ENCODE peak calls at places on chromosome 22, in nine cellular contexts. L is CD8-positive, alpha-beta T cell; B is lung; J is thoracic aorta; E is mammary epithelial cell; Y is adrenal gland; O is astrocyte; N is WERI-Rb-1; G is pancreas. W is an unnamed sample.

GRCh38 chr22:43275545-43275981 is 67.6 kb downstream of the SCUBE1 start:
- DNase-seq in B (no peak), E (peak), G (no peak), Y (no peak), O (no peak), N (no peak), L (no peak), J (no peak), W (no peak)

GRCh38 chr22:27918351-27919221 is 470 bp downstream of the PITPNB start:
- DNase-seq in O (peak), E (peak), N (peak), G (peak), J (peak), Y (peak), L (peak), B (peak), W (no peak)

GRCh38 chr22:42959472-42960145 is 55.3 kb downstream of the PACSIN2 start:
- DNase-seq in J (no peak), N (no peak), E (peak), O (peak), L (no peak), G (peak), Y (peak), B (peak), W (peak)

GRCh38 chr22:40179535-40179934 is 1.8 kb downstream of the TNRC6B start:
- DNase-seq in N (no peak), L (no peak), J (no peak), O (no peak), G (no peak), E (no peak), B (no peak), Y (no peak), W (no peak)

GRCh38 chr22:25236417-25236816 is 17.0 kb downstream of the CRYBB2 start:
- DNase-seq in G (no peak), Y (no peak), J (no peak), N (no peak), B (no peak), O (no peak), L (no peak), E (no peak), W (no peak)

GRCh38 chr22:40204331-40205116 is 26.8 kb downstream of the TNRC6B start:
- DNase-seq in L (no peak), N (peak), O (peak), E (no peak), G (no peak), J (no peak), B (no peak), Y (peak), W (no peak)

GRCh38 chr22:31944700-31945477 is 554 bp downstream of the YWHAH start:
- DNase-seq in L (no peak), J (no peak), O (no peak), N (peak), G (peak), Y (peak), E (no peak), B (peak), W (no peak)

GRCh38 chr22:25772288-25772687 is 30.3 kb downstream of the MYO18B start:
- DNase-seq in L (no peak), G (no peak), J (no peak), Y (no peak), O (no peak), B (no peak), E (no peak), N (no peak), W (no peak)

GRCh38 chr22:42168476-42168875 is 37.9 kb upstream of the CYP2D6 start:
- DNase-seq in G (no peak), O (no peak), Y (no peak), L (no peak), J (no peak), E (no peak), B (no peak), N (no peak), W (no peak)

GRCh38 chr22:32353840-32354239 is 3.8 kb upstream of the RFPL3 start:
- DNase-seq in Y (no peak), O (no peak), L (no peak), N (no peak), E (no peak), B (no peak), J (no peak), G (no peak), W (no peak)

GRCh38 chr22:40739723-40740122 is 60.4 kb downstream of the MCHR1 start:
- DNase-seq in Y (no peak), L (no peak), E (peak), N (no peak), G (no peak), J (no peak), O (no peak), B (no peak), W (no peak)

GRCh38 chr22:50628543-50629134 is 687 bp upstream of the ARSA start:
- DNase-seq in L (peak), B (no peak), J (no peak), N (no peak), O (no peak), Y (no peak), G (no peak), E (no peak), W (no peak)

GRCh38 chr22:20237480-20238440 is 30.4 kb downstream of the RTN4R start:
- DNase-seq in G (peak), E (peak), N (no peak), B (no peak), Y (no peak), L (peak), J (no peak), O (no peak), W (no peak)

GRCh38 chr22:35802885-35803284 is 85.2 kb downstream of the APOL5 start:
- DNase-seq in L (no peak), N (no peak), G (no peak), Y (no peak), O (no peak), J (no peak), E (no peak), B (no peak), W (no peak)

GRCh38 chr22:39546889-39547586 is 14.5 kb upstream of the RPS19BP1 start:
- DNase-seq in J (no peak), E (peak), B (no peak), N (no peak), Y (no peak), L (no peak), G (no peak), O (peak), W (no peak)

GRCh38 chr22:26547426-26547825 is 35.2 kb upstream of the TFIP11 start:
- DNase-seq in G (no peak), J (no peak), N (no peak), L (no peak), Y (no peak), O (no peak), E (peak), B (no peak), W (no peak)

GRCh38 chr22:48719978-48720661 is 1107.6 kb downstream of the BRD1 start:
- DNase-seq in G (no peak), Y (no peak), L (no peak), N (peak), J (no peak), O (no peak), E (no peak), B (no peak), W (no peak)

GRCh38 chr22:46390652-46391301 is 55.3 kb downstream of the TRMU start:
- DNase-seq in Y (peak), E (peak), G (peak), L (no peak), B (peak), J (no peak), O (peak), N (no peak), W (peak)

GRCh38 chr22:38317995-38318715 is 922 bp upstream of the CSNK1E start:
- DNase-seq in E (peak), J (peak), L (no peak), G (no peak), Y (peak), O (peak), N (peak), B (peak), W (peak)

GRCh38 chr22:47030881-47031627 is 268.6 kb downstream of the TBC1D22A start:
- DNase-seq in Y (no peak), O (no peak), N (no peak), G (peak), B (no peak), J (no peak), E (no peak), L (no peak), W (no peak)

GRCh38 chr22:26235792-26236191 is 66.5 kb downstream of the SEZ6L start:
- DNase-seq in N (no peak), B (no peak), Y (peak), E (no peak), J (no peak), G (no peak), O (no peak), L (no peak), W (no peak)

GRCh38 chr22:27554106-27554814 is 247.3 kb downstream of the MN1 start:
- DNase-seq in E (no peak), J (no peak), B (peak), L (no peak), O (peak), Y (peak), G (no peak), N (no peak), W (no peak)

GRCh38 chr22:42365337-42365865 is 66.8 kb downstream of the NFAM1 start:
- DNase-seq in Y (no peak), B (no peak), G (no peak), J (no peak), O (no peak), N (no peak), L (no peak), E (no peak), W (no peak)

GRCh38 chr22:29269230-29269604 is 1.1 kb downstream of the EWSR1 start:
- DNase-seq in G (no peak), Y (no peak), L (no peak), B (no peak), E (peak), J (no peak), O (no peak), N (no peak), W (no peak)

GRCh38 chr22:19109198-19110063 is 12.8 kb downstream of the DGCR2 start:
- DNase-seq in G (no peak), Y (peak), N (no peak), O (peak), L (peak), E (peak), J (no peak), B (peak), W (no peak)

GRCh38 chr22:26585104-26585790 is 4.7 kb downstream of the TPST2 start:
- DNase-seq in Y (peak), L (no peak), J (no peak), B (peak), G (peak), O (peak), N (no peak), E (peak), W (no peak)

GRCh38 chr22:21866821-21867527 is 471 bp downstream of the MAPK1 start:
- DNase-seq in J (no peak), B (no peak), E (no peak), L (no peak), G (no peak), N (no peak), O (no peak), Y (peak), W (no peak)

GRCh38 chr22:43277091-43277490 is 66.1 kb downstream of the SCUBE1 start:
- DNase-seq in O (no peak), N (no peak), L (no peak), J (no peak), E (no peak), B (no peak), G (no peak), Y (no peak), W (no peak)

GRCh38 chr22:48445113-48445827 is 1382.4 kb downstream of the BRD1 start:
- DNase-seq in G (no peak), L (no peak), Y (no peak), O (peak), N (no peak), J (no peak), E (no peak), B (no peak), W (no peak)

GRCh38 chr22:25969901-25970300 is 199.4 kb upstream of the SEZ6L start:
- DNase-seq in O (no peak), B (no peak), G (no peak), Y (no peak), N (no peak), L (no peak), E (no peak), J (no peak), W (no peak)

GRCh38 chr22:48745842-48746788 is 1081.6 kb downstream of the BRD1 start:
- DNase-seq in N (no peak), J (no peak), G (no peak), E (no peak), O (no peak), L (no peak), B (peak), Y (no peak), W (no peak)

GRCh38 chr22:45906946-45907345 is 70.0 kb downstream of the WNT7B start:
- DNase-seq in O (no peak), Y (no peak), N (no peak), B (no peak), J (no peak), L (no peak), G (no peak), E (no peak), W (no peak)

GRCh38 chr22:18042685-18043084 is 18.3 kb upstream of the MICAL3 start:
- DNase-seq in L (no peak), N (no peak), Y (no peak), G (no peak), E (no peak), O (no peak), B (no peak), J (no peak), W (no peak)

GRCh38 chr22:19988965-19989724 is 27.5 kb downstream of the ARVCF start:
- DNase-seq in L (peak), J (no peak), Y (no peak), E (no peak), G (peak), N (no peak), O (no peak), B (no peak), W (no peak)

GRCh38 chr22:27985323-27986275 is 66.5 kb upstream of the PITPNB start:
- DNase-seq in E (no peak), O (no peak), G (no peak), B (no peak), L (no peak), N (no peak), Y (no peak), J (no peak), W (no peak)

GRCh38 chr22:22507743-22508273 is 734 bp downstream of the ZNF280B start:
- DNase-seq in G (no peak), E (no peak), O (no peak), B (no peak), J (no peak), L (no peak), Y (no peak), N (no peak), W (no peak)

GRCh38 chr22:20509344-20510047 is 2.1 kb downstream of the MED15 start:
- DNase-seq in Y (peak), O (peak), G (no peak), N (no peak), E (peak), B (peak), L (peak), J (peak), W (peak)

GRCh38 chr22:42300286-42301071 is 30.0 kb upstream of the TCF20 start:
- DNase-seq in B (no peak), N (no peak), J (no peak), Y (no peak), O (no peak), E (peak), G (no peak), L (peak), W (no peak)

GRCh38 chr22:30767656-30768055 is 73.0 kb downstream of the OSBP2 start:
- DNase-seq in Y (no peak), L (no peak), E (no peak), N (no peak), B (no peak), O (no peak), G (no peak), J (no peak), W (no peak)
- H3K27ac ChIP-seq in Y (no peak), L (no peak), E (no peak), N (no peak), B (no peak), O (no peak), G (no peak), J (no peak), W (no peak)

DNA sequence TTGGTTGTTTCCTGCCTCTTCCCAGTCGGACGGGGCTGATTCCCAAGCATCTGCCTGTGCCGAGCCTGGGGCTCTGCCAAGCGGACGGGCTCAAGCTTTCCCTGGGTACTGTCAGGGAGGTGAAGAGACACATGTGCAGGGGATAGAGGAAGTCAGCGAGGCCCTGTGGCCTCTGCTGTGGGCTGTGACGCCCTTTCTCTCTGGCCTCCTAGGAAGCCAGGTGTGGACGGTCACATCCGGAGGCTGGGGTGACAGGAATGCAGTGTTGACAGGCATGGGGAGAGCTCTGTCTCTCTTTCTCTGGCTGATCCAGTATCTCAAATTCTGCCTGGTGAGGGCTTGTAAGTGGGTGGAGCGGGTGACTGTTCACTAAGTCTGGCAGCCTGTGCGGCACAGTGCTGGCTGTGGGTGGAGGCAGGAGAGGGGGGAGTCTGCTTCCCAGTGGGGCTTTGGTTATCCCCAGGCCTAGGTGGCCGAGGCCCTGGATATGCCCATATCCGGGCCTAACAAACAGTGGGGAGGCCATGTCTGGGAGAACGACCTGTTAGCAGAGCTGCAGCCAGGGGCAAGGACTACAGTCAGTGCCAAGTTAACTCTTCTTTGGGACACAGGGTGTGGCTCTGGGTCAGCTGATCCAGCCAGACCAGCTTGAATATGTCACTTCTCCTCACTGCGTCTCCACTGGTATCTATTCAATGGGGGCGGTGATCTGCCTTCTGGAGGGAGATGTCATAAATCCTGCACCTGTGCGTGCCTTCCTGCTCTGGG is 2.0 kb downstream of the KCTD17 start:
- DNase-seq in E (no peak), N (no peak), B (no peak), Y (no peak), J (no peak), G (no peak), L (no peak), O (no peak), W (no peak)
- H3K4me3 ChIP-seq in E (no peak), N (peak), B (no peak), Y (no peak), J (no peak), G (no peak), L (no peak), O (no peak), W (no peak)

GRCh38 chr22:44807915-44808690 is 55.7 kb downstream of the ARHGAP8 start:
- DNase-seq in O (no peak), E (no peak), G (no peak), N (peak), Y (no peak), J (no peak), L (no peak), B (no peak), W (no peak)
- TF ChIP-seq CTCF in O (no peak), E (peak), G (no peak), N (peak), Y (no peak), J (no peak), L (no peak), B (no peak), W (peak)

GRCh38 chr22:23894710-23895598 is 771 bp downstream of the MIF start:
- DNase-seq in B (peak), G (peak), L (peak), E (peak), J (peak), N (peak), Y (peak), O (peak), W (peak)
- H3K27ac ChIP-seq in B (peak), G (peak), L (peak), E (peak), J (peak), N (peak), Y (peak), O (peak), W (peak)

W was measured in AG04450.